ENCODE peak calls at places on chromosomes 12 and 14, in nine cellular contexts. P, S, C, L, H, Y, N, Z and Q are unnamed samples.

GRCh38 chr14:40410708-40411107 is 978.5 kb upstream of the FBXO33 start:
- DNase-seq in P (no peak), S (no peak), C (no peak), L (no peak), H (no peak), Y (no peak), N (no peak), Z (no peak), Q (no peak)

GRCh38 chr12:119384340-119384739 is 49.8 kb downstream of the CCDC60 start:
- DNase-seq in P (no peak), S (no peak), C (no peak), L (no peak), H (no peak), Y (no peak), N (no peak), Z (no peak), Q (no peak)

GRCh38 chr14:71415404-71415690 is 508.1 kb downstream of the PCNX1 start:
- DNase-seq in P (peak), S (no peak), C (no peak), L (peak), H (peak), Y (no peak), N (no peak), Z (no peak), Q (peak)

GRCh38 chr14:66802962-66803361 is 295.0 kb downstream of the GPHN start:
- DNase-seq in P (no peak), S (no peak), C (no peak), L (no peak), H (no peak), Y (no peak), N (no peak), Z (no peak), Q (no peak)

GRCh38 chr12:32893008-32893407 is 3.6 kb downstream of the PKP2 start:
- DNase-seq in P (no peak), S (no peak), C (no peak), L (no peak), H (no peak), Y (no peak), N (no peak), Z (no peak), Q (peak)

GRCh38 chr14:59698793-59699192 is 122.2 kb upstream of the CCDC175 start:
- DNase-seq in P (peak), S (no peak), C (no peak), L (no peak), H (no peak), Y (no peak), N (no peak), Z (no peak), Q (no peak)

GRCh38 chr12:20625531-20625930 is 69.6 kb upstream of the SLCO1C1 start:
- DNase-seq in P (no peak), S (no peak), C (no peak), L (no peak), H (no peak), Y (no peak), N (no peak), Z (no peak), Q (no peak)

GRCh38 chr14:75306917-75307699 is 28.5 kb downstream of the FOS start:
- DNase-seq in P (peak), S (no peak), C (no peak), L (peak), H (peak), Y (no peak), N (no peak), Z (no peak), Q (peak)

GRCh38 chr12:522692-523378 is 63.1 kb downstream of the B4GALNT3 start:
- DNase-seq in P (no peak), S (no peak), C (no peak), L (no peak), H (no peak), Y (no peak), N (no peak), Z (no peak), Q (peak)

GRCh38 chr14:68375371-68375770 is 417.5 kb downstream of the ZFP36L1 start:
- DNase-seq in P (no peak), S (no peak), C (no peak), L (no peak), H (no peak), Y (no peak), N (no peak), Z (no peak), Q (no peak)

GRCh38 chr14:75589896-75590295 is 11.5 kb downstream of the FLVCR2 start:
- DNase-seq in P (no peak), S (no peak), C (no peak), L (no peak), H (no peak), Y (no peak), N (no peak), Z (no peak), Q (no peak)

GRCh38 chr12:94563261-94563660 is 87.1 kb downstream of the TMCC3 start:
- DNase-seq in P (no peak), S (no peak), C (no peak), L (no peak), H (peak), Y (no peak), N (no peak), Z (no peak), Q (no peak)

GRCh38 chr14:105206873-105207272 is 25.8 kb upstream of the NUDT14 start:
- DNase-seq in P (no peak), S (no peak), C (no peak), L (no peak), H (no peak), Y (no peak), N (no peak), Z (no peak), Q (no peak)

GRCh38 chr12:68580911-68581310 is 29.8 kb upstream of the RAP1B start:
- DNase-seq in P (no peak), S (no peak), C (no peak), L (peak), H (peak), Y (no peak), N (no peak), Z (no peak), Q (no peak)

GRCh38 chr12:78680596-78680995 is 184.0 kb upstream of the SYT1 start:
- DNase-seq in P (no peak), S (no peak), C (no peak), L (no peak), H (no peak), Y (no peak), N (no peak), Z (no peak), Q (no peak)

GRCh38 chr12:42706331-42706730 is 116.8 kb upstream of the PRICKLE1 start:
- DNase-seq in P (no peak), S (no peak), C (no peak), L (no peak), H (peak), Y (no peak), N (no peak), Z (no peak), Q (no peak)

GRCh38 chr14:74391479-74391878 is 34.5 kb downstream of the SYNDIG1L start:
- DNase-seq in P (no peak), S (no peak), C (no peak), L (no peak), H (no peak), Y (no peak), N (no peak), Z (no peak), Q (peak)

GRCh38 chr14:91114079-91115065 is 499 bp downstream of the DGLUCY start:
- DNase-seq in P (peak), S (peak), C (peak), L (peak), H (peak), Y (no peak), N (no peak), Z (peak), Q (peak)

GRCh38 chr14:68846466-68846865 is 53.6 kb upstream of the ZFP36L1 start:
- DNase-seq in P (no peak), S (no peak), C (no peak), L (no peak), H (no peak), Y (no peak), N (no peak), Z (no peak), Q (no peak)

GRCh38 chr12:42128327-42128726 is 16.3 kb downstream of the GXYLT1 start:
- DNase-seq in P (no peak), S (no peak), C (no peak), L (peak), H (peak), Y (no peak), N (no peak), Z (no peak), Q (no peak)

GRCh38 chr14:102909911-102910310 is 12.6 kb upstream of the AMN start:
- DNase-seq in P (no peak), S (peak), C (no peak), L (no peak), H (no peak), Y (no peak), N (no peak), Z (no peak), Q (no peak)

GRCh38 chr12:10140001-10140400 is 10.0 kb upstream of the CLEC7A start:
- DNase-seq in P (peak), S (no peak), C (no peak), L (peak), H (peak), Y (no peak), N (peak), Z (peak), Q (peak)

GRCh38 chr14:93274055-93274806 is 58.6 kb downstream of the BTBD7 start:
- DNase-seq in P (no peak), S (no peak), C (no peak), L (no peak), H (no peak), Y (no peak), N (no peak), Z (no peak), Q (no peak)

DNA sequence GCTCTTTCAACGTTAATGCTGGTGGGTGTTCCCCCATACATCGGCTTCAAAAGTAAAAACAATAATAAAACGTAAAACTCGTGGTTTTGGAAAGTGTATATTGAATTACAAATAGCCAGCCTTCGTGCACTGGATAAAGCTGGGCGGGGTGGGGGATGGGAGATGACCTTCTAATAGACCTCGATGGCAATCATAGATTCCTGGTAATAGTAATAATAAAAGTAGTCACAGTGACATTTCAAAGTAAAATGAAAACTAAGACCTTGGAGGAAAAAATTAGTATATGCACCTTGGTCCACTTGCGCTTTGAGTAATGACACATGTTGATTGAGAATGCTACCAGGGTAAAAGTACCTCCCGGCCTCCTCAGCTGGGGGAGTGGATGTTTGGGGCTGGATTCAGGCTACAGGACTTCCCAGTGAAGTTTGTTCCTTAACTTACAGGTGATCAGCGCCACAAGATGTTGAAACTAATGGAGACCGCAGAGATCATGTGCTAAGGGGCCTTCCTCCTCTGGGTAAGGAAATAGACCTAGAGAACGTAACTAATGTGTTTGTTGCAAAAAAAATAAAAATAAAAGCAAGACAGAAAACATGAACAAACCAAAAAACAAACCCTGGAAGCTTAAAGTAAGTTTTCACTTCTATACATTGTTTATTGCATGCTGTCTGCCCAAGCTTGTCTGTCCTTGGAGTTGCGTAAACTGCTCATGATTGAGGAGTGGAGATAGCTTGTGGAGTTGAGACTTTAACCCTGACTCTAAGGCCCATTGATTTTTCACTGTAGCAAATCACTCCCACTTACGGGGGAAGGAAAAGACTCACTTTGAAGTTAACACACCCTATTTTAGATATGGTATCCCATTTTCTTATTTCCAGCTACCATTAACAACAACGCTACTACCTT is 905 bp upstream of the LRIG3 start:
- DNase-seq in P (no peak), S (no peak), C (no peak), L (no peak), H (no peak), Y (no peak), N (no peak), Z (peak), Q (no peak)
- H3K4me3 ChIP-seq in P (peak), S (peak), C (peak), L (peak), H (peak), Y (peak), N (peak), Z (peak), Q (no peak)

GRCh38 chr14:37406095-37406494 is 189.0 kb downstream of the FOXA1 start:
- DNase-seq in P (no peak), S (no peak), C (no peak), L (no peak), H (no peak), Y (no peak), N (no peak), Z (no peak), Q (no peak)

GRCh38 chr14:37399517-37399916 is 195.5 kb downstream of the FOXA1 start:
- DNase-seq in P (no peak), S (no peak), C (no peak), L (no peak), H (no peak), Y (no peak), N (no peak), Z (no peak), Q (no peak)

GRCh38 chr14:37397941-37398215 is 197.2 kb downstream of the FOXA1 start:
- DNase-seq in P (no peak), S (no peak), C (no peak), L (no peak), H (no peak), Y (no peak), N (no peak), Z (no peak), Q (no peak)

GRCh38 chr14:37401093-37401492 is 194.0 kb downstream of the FOXA1 start:
- DNase-seq in P (no peak), S (no peak), C (no peak), L (no peak), H (no peak), Y (no peak), N (no peak), Z (no peak), Q (no peak)

DNA sequence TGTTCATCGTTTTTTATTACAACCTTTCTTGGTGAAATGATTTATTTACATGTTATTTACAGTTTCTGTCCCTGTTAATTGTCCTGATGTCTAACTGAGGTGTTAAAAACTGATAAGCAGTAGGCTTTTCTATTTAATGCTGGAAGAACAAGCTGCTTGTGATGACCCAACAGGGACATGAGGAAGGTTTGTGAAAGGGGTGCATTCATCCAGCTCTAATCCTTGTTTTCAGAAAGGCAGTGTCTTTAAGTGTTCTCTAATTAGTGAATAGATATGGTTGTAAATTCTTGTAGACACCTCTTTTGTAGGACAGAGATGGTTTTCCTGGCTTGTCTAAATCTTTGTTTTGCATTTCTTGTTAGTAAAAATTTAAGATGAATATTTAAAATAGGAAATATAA is 191.4 kb downstream of the FOXA1 start:
- DNase-seq in P (no peak), S (no peak), C (no peak), L (no peak), H (no peak), Y (no peak), N (no peak), Z (no peak), Q (no peak)
- H3K4me3 ChIP-seq in P (no peak), S (no peak), C (no peak), L (no peak), H (no peak), Y (no peak), N (no peak), Z (no peak), Q (no peak)

GRCh38 chr12:131628341-131628740 is 82.5 kb upstream of the SFSWAP start:
- DNase-seq in P (no peak), S (no peak), C (no peak), L (no peak), H (no peak), Y (no peak), N (no peak), Z (no peak), Q (no peak)
- H3K4me3 ChIP-seq in P (no peak), S (no peak), C (no peak), L (no peak), H (no peak), Y (no peak), N (no peak), Z (no peak), Q (no peak)

DNA sequence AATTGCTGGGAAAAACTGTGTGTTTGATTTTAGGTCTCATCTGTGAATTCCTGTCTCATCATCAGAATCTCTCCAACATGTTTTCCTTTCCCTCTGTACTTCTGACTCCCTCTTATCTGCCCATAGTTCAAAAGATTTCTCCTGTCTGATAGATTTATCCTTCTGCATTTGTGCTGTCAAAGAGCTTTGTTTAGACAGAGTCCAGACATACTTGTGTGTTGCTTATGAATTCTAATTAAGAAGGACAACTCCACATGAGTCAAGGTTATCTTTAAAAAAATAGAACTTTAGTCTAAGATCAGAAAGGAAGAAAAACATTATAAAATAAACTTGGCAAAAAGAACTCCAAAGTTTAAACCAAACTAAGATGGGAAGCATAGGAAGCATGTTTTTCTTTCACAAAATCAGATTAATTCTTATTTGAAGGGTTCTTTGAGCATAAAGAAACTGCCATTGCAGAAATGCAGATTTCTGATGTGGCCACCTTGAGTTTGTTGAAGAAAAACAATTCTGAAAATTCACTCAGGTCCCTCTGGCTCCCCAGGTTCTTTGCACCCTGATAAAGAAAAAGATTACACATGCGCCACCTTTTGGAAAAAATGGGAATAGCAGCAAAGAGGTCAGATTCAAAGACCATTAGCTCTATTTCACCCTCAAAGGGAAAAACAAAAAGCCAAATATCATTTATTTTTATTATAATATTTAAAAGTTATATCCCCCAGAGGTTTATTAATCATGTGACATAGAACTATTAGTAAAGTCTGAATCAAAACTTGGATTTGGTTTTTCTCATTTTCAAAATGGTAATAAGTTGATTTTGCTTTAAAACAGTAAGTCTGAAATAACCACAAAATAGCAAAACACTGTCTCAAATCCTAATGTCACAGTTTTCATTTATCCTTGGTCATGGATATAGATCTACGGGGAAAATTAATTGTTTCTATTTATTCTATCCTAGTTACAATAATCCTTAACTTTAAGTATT is 143.7 kb upstream of the DCN start:
- DNase-seq in P (peak), S (no peak), C (no peak), L (peak), H (peak), Y (peak), N (peak), Z (no peak), Q (peak)
- H3K4me3 ChIP-seq in P (no peak), S (no peak), C (no peak), L (no peak), H (no peak), Y (no peak), N (no peak), Z (no peak), Q (no peak)

DNA sequence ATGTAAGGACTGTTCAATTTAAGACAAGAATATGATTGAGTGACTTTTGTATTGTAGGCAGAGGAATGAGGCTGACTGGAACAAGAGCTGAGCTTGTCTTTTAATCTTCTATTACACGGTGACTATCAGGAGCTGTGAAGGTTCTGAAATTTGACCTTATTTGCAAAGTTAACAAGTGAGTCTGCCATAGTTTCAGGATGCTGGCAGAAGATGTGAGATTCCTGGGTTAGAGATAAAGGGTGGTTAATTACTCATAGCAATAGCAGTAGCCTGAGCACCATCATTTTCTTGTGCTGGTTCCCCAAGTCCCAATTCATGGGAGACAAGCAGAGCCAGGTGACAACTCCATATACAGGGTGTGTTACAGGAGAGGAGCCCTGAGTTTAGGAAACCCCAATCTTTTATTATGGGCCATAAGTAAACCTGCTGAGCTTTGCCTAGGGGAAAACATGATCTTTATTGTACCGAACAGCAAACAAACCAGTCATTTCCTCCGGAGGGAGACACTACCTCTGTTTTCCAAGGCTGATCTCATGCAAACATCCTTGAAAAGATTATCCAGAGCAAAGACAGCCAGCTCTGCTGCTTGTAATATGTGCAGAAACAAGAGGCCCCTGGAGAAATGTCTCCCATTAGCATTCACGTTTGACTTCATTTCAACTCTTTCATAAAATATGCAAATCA is 51.7 kb upstream of the DDX11 start:
- DNase-seq in P (no peak), S (no peak), C (no peak), L (no peak), H (no peak), Y (no peak), N (no peak), Z (no peak), Q (peak)
- H3K4me3 ChIP-seq in P (no peak), S (no peak), C (no peak), L (no peak), H (no peak), Y (no peak), N (no peak), Z (no peak), Q (no peak)

DNA sequence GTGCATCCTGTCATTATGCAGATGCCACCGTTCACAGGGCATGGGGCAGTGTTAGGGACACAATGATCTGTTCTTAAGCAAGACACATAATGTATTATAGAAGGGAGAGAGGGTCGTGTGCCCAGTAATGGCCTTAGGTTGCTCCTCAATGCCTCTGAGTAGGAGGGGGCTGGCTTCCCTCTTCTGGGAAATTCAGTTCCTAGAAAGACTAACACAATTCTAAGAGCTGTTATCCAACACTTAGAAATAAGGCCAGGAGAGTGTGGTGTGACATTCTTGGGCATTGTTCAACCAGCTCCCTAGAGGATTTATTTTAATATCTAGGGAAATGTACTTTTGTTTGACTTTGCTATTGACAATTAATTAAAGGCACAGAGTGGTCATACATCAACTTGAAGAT is 118.5 kb downstream of the ADCK1 start:
- DNase-seq in P (no peak), S (no peak), C (no peak), L (no peak), H (no peak), Y (no peak), N (no peak), Z (no peak), Q (no peak)
- H3K4me3 ChIP-seq in P (no peak), S (no peak), C (no peak), L (no peak), H (no peak), Y (no peak), N (no peak), Z (no peak), Q (no peak)

GRCh38 chr14:52067873-52068740 is 752 bp downstream of the NID2 start:
- DNase-seq in P (peak), S (peak), C (no peak), L (peak), H (no peak), Y (no peak), N (no peak), Z (peak), Q (no peak)
- H3K4me3 ChIP-seq in P (peak), S (peak), C (peak), L (peak), H (peak), Y (peak), N (peak), Z (peak), Q (peak)

GRCh38 chr14:106802413-106803364 is 1276.3 kb downstream of the TMEM121 start:
- DNase-seq in P (no peak), S (peak), C (no peak), L (no peak), H (no peak), Y (no peak), N (no peak), Z (peak), Q (no peak)
- H3K4me3 ChIP-seq in P (no peak), S (no peak), C (no peak), L (no peak), H (no peak), Y (no peak), N (no peak), Z (no peak), Q (no peak)